ENCODE peak calls at places on chromosomes 4 and X, in nine cellular contexts. A is omental fat pad, Z is H9, K is Calu3, S is GM12865, F is cardiac fibroblast, B is HFF-Myc, N is fibroblast of mammary gland, H is fibroblast of the aortic adventitia. O is an unnamed sample.

GRCh38 chr4:16667464-16667863 is 231.0 kb downstream of the LDB2 start:
- DNase-seq in B (peak; percentile 95), K (no peak), H (peak; percentile 74), Z (no peak), A (no peak), S (no peak), N (peak; percentile 95), F (peak; percentile 53), O (no peak)

GRCh38 chr4:143482753-143483362 is 30.6 kb upstream of the SMARCA5 start:
- DNase-seq in K (peak; percentile 24), S (peak; percentile 54), N (peak; percentile 69), B (peak; percentile 32), H (peak; percentile 80), A (no peak), F (peak; percentile 80), Z (no peak), O (peak; percentile 31)

GRCh38 chr4:154189346-154189745 is 302.3 kb downstream of the DCHS2 start:
- DNase-seq in A (no peak), F (no peak), N (peak; percentile 25), H (no peak), K (no peak), Z (no peak), S (no peak), B (no peak), O (no peak)

GRCh38 chr4:6506616-6507140 is 34.3 kb upstream of the PPP2R2C start:
- DNase-seq in A (no peak), B (no peak), K (no peak), F (no peak), S (no peak), N (no peak), H (no peak), Z (no peak), O (no peak)

GRCh38 chr4:137226900-137227299 is 305.4 kb downstream of the PCDH18 start:
- DNase-seq in H (peak; percentile 41), Z (no peak), K (peak; percentile 8), S (peak; percentile 5), N (peak; percentile 34), B (peak; percentile 19), A (no peak), F (peak; percentile 23), O (no peak)

GRCh38 chrX:9948406-9948805 is 18.8 kb upstream of the CLDN34 start:
- DNase-seq in A (no peak), H (no peak), S (no peak), B (no peak), Z (no peak), N (no peak), K (no peak), F (peak; percentile 5), O (no peak)

GRCh38 chr4:126938023-126938422 is 694.7 kb upstream of the INTU start:
- DNase-seq in B (no peak), F (no peak), N (peak; percentile 64), S (no peak), H (peak; percentile 17), K (no peak), A (no peak), Z (no peak), O (no peak)

GRCh38 chr4:21304061-21304541 is 603.8 kb downstream of the PACRGL start:
- DNase-seq in K (no peak), N (no peak), Z (peak; percentile 80), A (no peak), S (no peak), F (no peak), H (no peak), B (no peak), O (no peak)

GRCh38 chr4:170589597-170590191 is 499.9 kb upstream of the AADAT start:
- DNase-seq in B (no peak), A (no peak), F (no peak), S (peak; percentile 75), H (peak; percentile 32), Z (no peak), K (peak; percentile 12), N (peak; percentile 58), O (peak; percentile 17)

DNA sequence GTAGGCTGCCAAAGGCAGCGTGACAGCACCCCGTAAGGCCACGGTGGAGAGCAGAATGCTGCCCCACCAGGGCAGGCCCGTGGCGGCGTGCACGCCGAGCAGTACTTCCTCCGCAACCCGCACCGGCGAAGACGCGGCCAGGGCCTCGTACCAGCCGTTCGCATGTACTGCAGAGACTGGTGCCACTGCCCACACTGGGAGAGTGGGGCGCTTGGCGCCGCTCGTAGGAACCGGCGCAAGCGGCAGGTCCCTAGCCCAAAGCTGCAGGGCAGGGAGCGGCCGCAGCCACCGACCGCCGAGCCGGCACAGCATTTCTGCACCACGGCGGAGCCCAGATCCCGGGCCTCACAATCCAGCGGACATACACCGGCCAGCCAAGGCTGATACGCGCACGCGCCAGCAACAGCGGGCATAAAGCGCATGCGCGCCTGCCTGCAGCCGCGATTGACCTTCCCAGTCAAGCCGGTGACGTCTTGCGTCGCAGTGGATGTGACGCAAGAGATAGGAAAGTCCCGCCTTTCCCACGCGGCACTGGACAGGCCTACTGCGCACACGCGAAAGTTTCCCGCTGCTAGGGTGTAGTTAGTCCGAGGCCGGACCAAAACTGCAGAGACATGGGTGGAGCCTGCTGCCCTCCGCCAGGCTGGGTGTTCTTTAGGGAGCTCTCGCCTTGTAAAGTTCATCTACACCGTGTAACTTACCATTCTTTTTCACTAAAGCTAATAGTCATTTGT is at the start of gene COX18:
- DNase-seq in K (peak; percentile 90), B (peak; percentile 90), N (peak; percentile 98), F (peak; percentile 99), A (peak; percentile 96), H (peak; percentile 99), Z (peak; percentile 96), S (peak; percentile 99), O (peak; percentile 93)
- TF ChIP-seq CTCF in K (no peak), B (no peak), N (no peak), F (no peak), A (no peak), H (no peak), Z (no peak), S (no peak), O (no peak)

GRCh38 chrX:140507223-140507981 is 2.5 kb upstream of the SOX3 start:
- DNase-seq in S (no peak), F (no peak), Z (peak; percentile 28), N (no peak), H (no peak), A (no peak), K (no peak), B (no peak), O (peak; percentile 9)

GRCh38 chrX:140509468-140510305 is 4.8 kb upstream of the SOX3 start:
- DNase-seq in S (no peak), K (no peak), A (no peak), H (no peak), Z (peak; percentile 34), B (no peak), F (no peak), N (no peak), O (peak; percentile 5)

GRCh38 chrX:140508958-140509357 is 4.1 kb upstream of the SOX3 start:
- DNase-seq in Z (peak; percentile 31), F (no peak), A (no peak), H (no peak), K (no peak), N (no peak), S (no peak), B (no peak), O (no peak)

GRCh38 chrX:140505421-140506337 is 810 bp upstream of the SOX3 start:
- DNase-seq in A (no peak), B (no peak), Z (peak; percentile 47), K (no peak), F (no peak), H (no peak), N (no peak), S (no peak), O (peak; percentile 8)

DNA sequence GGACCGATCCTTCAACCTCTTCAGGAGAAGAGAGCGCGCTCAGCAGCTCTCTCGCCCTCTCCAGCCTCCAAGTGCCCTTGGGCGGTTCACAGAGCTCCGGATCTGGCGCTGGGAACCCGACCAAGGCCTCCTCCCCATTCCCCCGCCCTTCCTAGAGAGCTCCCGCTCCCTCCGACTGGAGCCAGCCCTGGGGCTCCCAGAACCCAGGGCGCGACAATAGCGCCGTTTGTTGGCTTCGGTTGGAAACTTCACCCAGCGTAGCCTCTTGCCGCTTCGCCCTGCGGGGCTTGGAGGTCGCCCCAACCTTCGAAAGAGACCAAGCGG is 3.1 kb upstream of the SOX3 start:
- DNase-seq in N (no peak), B (no peak), H (no peak), F (no peak), K (no peak), Z (peak; percentile 86), S (no peak), A (no peak), O (no peak)
- TF ChIP-seq CTCF in N (no peak), B (no peak), H (no peak), F (no peak), K (no peak), Z (peak; percentile 93), S (no peak), A (no peak), O (no peak)

GRCh38 chr4:2241410-2242353 is at the start of the genes HAUS3 and POLN:
- DNase-seq in F (peak; percentile 98), S (peak; percentile 99), H (peak; percentile 97), A (peak; percentile 90), Z (peak; percentile 97), B (peak; percentile 94), N (peak; percentile 97), K (peak; percentile 95), O (peak; percentile 100)
- TF ChIP-seq CTCF in F (peak; percentile 24), S (no peak), H (no peak), A (no peak), Z (peak; percentile 12), B (no peak), N (no peak), K (no peak), O (no peak)

DNA sequence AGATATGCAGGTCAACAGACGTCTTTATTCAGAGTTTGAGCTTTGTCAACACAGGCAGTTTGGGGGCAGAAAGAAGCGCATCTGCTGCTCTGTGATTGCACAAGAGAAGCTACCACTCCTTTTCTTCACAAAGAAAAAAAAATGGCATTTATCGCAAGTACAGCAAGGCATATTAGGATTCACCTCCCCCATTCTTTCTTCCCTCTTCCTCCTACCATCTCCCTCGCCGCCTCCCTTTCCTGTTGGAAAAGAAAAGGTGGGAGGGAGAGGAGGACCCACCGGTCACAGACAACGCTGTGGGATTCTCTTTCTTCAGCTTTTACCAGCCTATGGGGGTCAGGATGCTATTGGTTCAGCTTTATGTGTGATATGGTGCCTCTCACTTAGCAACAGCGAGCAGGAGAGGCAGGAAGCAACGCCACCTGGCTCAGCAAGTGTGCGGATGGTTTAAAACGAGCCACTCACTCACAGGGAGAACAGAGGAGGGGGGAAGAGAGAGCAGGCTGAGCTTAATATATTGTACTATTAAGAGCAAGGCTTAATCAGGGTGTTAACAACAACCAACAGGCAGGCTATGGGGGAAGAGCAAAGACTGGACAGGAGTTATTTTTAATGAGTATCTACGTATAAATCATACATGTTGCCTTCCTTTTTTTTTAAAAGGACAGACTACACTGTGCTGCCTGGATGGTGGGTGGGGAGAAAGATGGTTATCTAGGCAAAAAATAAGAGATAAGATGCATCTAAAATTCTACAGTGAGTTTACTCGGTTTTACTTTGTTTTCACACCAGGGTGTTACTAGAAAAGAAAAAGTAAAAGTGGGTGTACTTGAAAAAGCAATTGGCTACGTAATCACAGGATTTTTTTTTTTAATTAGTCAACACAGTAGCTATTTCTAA is 104.7 kb downstream of the MAML3 start:
- DNase-seq in Z (peak; percentile 89), F (peak; percentile 62), N (peak; percentile 49), S (peak; percentile 20), A (no peak), B (no peak), H (peak; percentile 33), K (peak; percentile 26), O (peak; percentile 16)
- TF ChIP-seq CTCF in Z (no peak), F (no peak), N (peak; percentile 7), S (no peak), A (no peak), B (peak; percentile 10), H (no peak), K (no peak), O (no peak)

GRCh38 chr4:66164869-66165268 is 494.6 kb upstream of the EPHA5 start:
- DNase-seq in K (no peak), Z (no peak), B (no peak), S (no peak), A (no peak), H (no peak), N (no peak), F (no peak), O (no peak)

GRCh38 chr4:66169341-66169740 is 499.1 kb upstream of the EPHA5 start:
- DNase-seq in N (peak; percentile 20), B (no peak), A (no peak), S (no peak), F (peak; percentile 42), Z (no peak), K (no peak), H (peak; percentile 63), O (no peak)
- TF ChIP-seq CTCF in N (peak; percentile 17), B (no peak), A (no peak), S (no peak), F (peak; percentile 15), Z (peak; percentile 74), K (no peak), H (no peak), O (no peak)